ENCODE peak calls at places on chromosomes 5 and 9, in eight cellular contexts. One of them, this sample, is unnamed. For H3K4me1, the result is how much of the 10 kb centered on the place peaks cover.

GRCh38 chr9:136564379-136564988 is 18.6 kb upstream of the NOTCH1 start:
- DNase-seq in CD8-positive, alpha-beta T cell: no peak
- DNase-seq in uterus: peak
- DNase-seq in adrenal gland: peak
- DNase-seq in GM23248: peak
- DNase-seq in ascending aorta: peak
- DNase-seq in spleen: peak
- DNase-seq in transverse colon: no peak
- DNase-seq in this sample: no peak

GRCh38 chr5:1761453-1761755 is 38.2 kb downstream of the MRPL36 start:
- DNase-seq in ascending aorta: no peak
- DNase-seq in CD8-positive, alpha-beta T cell: no peak
- DNase-seq in spleen: peak
- DNase-seq in transverse colon: no peak
- DNase-seq in adrenal gland: no peak
- DNase-seq in GM23248: no peak
- DNase-seq in uterus: no peak
- DNase-seq in this sample: no peak

GRCh38 chr5:51347704-51348103 is 35.5 kb upstream of the ISL1 start:
- DNase-seq in uterus: no peak
- DNase-seq in CD8-positive, alpha-beta T cell: no peak
- DNase-seq in ascending aorta: no peak
- DNase-seq in GM23248: no peak
- DNase-seq in spleen: no peak
- DNase-seq in adrenal gland: no peak
- DNase-seq in transverse colon: no peak
- DNase-seq in this sample: no peak

GRCh38 chr9:114779352-114779845 is 26.4 kb downstream of the TNFSF15 start:
- DNase-seq in adrenal gland: peak
- DNase-seq in CD8-positive, alpha-beta T cell: no peak
- DNase-seq in ascending aorta: peak
- DNase-seq in GM23248: peak
- DNase-seq in spleen: no peak
- DNase-seq in uterus: peak
- DNase-seq in transverse colon: peak
- DNase-seq in this sample: no peak

GRCh38 chr5:151740336-151740942 is 18.0 kb downstream of the ATOX1 start:
- DNase-seq in transverse colon: peak
- DNase-seq in CD8-positive, alpha-beta T cell: peak
- DNase-seq in GM23248: peak
- DNase-seq in ascending aorta: no peak
- DNase-seq in uterus: peak
- DNase-seq in spleen: no peak
- DNase-seq in adrenal gland: peak
- DNase-seq in this sample: peak

GRCh38 chr5:156431956-156432829 is 105.2 kb downstream of the SGCD start:
- DNase-seq in CD8-positive, alpha-beta T cell: no peak
- DNase-seq in transverse colon: no peak
- DNase-seq in spleen: no peak
- DNase-seq in GM23248: no peak
- DNase-seq in ascending aorta: no peak
- DNase-seq in uterus: no peak
- DNase-seq in adrenal gland: no peak
- DNase-seq in this sample: no peak

GRCh38 chr9:36995927-36996471 is 38.1 kb downstream of the PAX5 start:
- DNase-seq in ascending aorta: no peak
- DNase-seq in adrenal gland: peak
- DNase-seq in transverse colon: peak
- DNase-seq in GM23248: peak
- DNase-seq in uterus: no peak
- DNase-seq in spleen: peak
- DNase-seq in CD8-positive, alpha-beta T cell: peak
- DNase-seq in this sample: peak

GRCh38 chr9:134327671-134328231 is 1.5 kb downstream of the RXRA start:
- DNase-seq in transverse colon: no peak
- DNase-seq in adrenal gland: no peak
- DNase-seq in GM23248: peak
- DNase-seq in uterus: no peak
- DNase-seq in ascending aorta: no peak
- DNase-seq in CD8-positive, alpha-beta T cell: no peak
- DNase-seq in spleen: no peak
- DNase-seq in this sample: no peak

GRCh38 chr5:132495672-132496630 is 5.4 kb upstream of the IRF1 start:
- DNase-seq in spleen: peak
- DNase-seq in transverse colon: peak
- DNase-seq in ascending aorta: peak
- DNase-seq in CD8-positive, alpha-beta T cell: peak
- DNase-seq in adrenal gland: peak
- DNase-seq in uterus: peak
- DNase-seq in GM23248: peak
- DNase-seq in this sample: peak

GRCh38 chr5:132493241-132493640 is 2.7 kb upstream of the IRF1 start:
- DNase-seq in ascending aorta: no peak
- DNase-seq in uterus: no peak
- DNase-seq in CD8-positive, alpha-beta T cell: no peak
- DNase-seq in transverse colon: peak
- DNase-seq in GM23248: no peak
- DNase-seq in adrenal gland: no peak
- DNase-seq in spleen: no peak
- DNase-seq in this sample: no peak

GRCh38 chr5:132492386-132492785 is 1.8 kb upstream of the IRF1 start:
- DNase-seq in uterus: no peak
- DNase-seq in spleen: no peak
- DNase-seq in GM23248: no peak
- DNase-seq in adrenal gland: no peak
- DNase-seq in transverse colon: peak
- DNase-seq in CD8-positive, alpha-beta T cell: no peak
- DNase-seq in ascending aorta: no peak
- DNase-seq in this sample: no peak

GRCh38 chr5:132495063-132495671 is 4.6 kb upstream of the IRF1 start:
- DNase-seq in adrenal gland: no peak
- DNase-seq in GM23248: no peak
- DNase-seq in CD8-positive, alpha-beta T cell: no peak
- DNase-seq in uterus: no peak
- DNase-seq in ascending aorta: no peak
- DNase-seq in transverse colon: peak
- DNase-seq in spleen: peak
- DNase-seq in this sample: no peak

DNA sequence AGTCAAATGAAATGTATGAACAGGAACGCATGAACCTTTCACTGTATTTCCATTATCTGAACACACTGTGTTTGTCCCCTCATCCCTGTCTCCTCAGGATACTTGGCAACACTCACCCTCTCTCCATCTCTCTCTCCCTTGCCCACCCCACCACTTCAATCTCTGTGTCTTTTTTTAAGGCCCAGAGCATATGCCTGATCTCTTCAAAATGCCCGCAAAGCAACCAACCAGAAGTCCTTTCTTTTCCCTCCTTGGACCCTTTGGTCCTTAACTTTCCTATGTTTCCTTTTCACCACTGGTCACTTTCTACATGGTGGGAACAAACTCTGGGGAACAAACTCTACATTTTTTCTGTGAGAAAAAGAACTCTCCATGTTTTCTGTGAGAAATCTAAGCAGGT is 3.2 kb upstream of the IRF1 start:
- DNase-seq in transverse colon: no peak
- DNase-seq in uterus: no peak
- DNase-seq in ascending aorta: no peak
- DNase-seq in CD8-positive, alpha-beta T cell: no peak
- DNase-seq in spleen: no peak
- DNase-seq in GM23248: no peak
- DNase-seq in adrenal gland: no peak
- DNase-seq in this sample: no peak
- H3K4me1 ChIP-seq in transverse colon: under half
- H3K4me1 ChIP-seq in uterus: under half
- H3K4me1 ChIP-seq in ascending aorta: under half
- H3K4me1 ChIP-seq in CD8-positive, alpha-beta T cell: half or more
- H3K4me1 ChIP-seq in spleen: half or more
- H3K4me1 ChIP-seq in GM23248: under half
- H3K4me1 ChIP-seq in adrenal gland: under half
- H3K4me1 ChIP-seq in this sample: half or more

GRCh38 chr5:178206166-178207101 is 2.1 kb downstream of the HNRNPAB start:
- DNase-seq in transverse colon: no peak
- DNase-seq in GM23248: peak
- DNase-seq in uterus: no peak
- DNase-seq in CD8-positive, alpha-beta T cell: no peak
- DNase-seq in adrenal gland: peak
- DNase-seq in spleen: peak
- DNase-seq in ascending aorta: no peak
- DNase-seq in this sample: peak

GRCh38 chr5:178208540-178209227 is 4.4 kb downstream of the HNRNPAB start:
- DNase-seq in GM23248: peak
- DNase-seq in CD8-positive, alpha-beta T cell: no peak
- DNase-seq in adrenal gland: no peak
- DNase-seq in uterus: no peak
- DNase-seq in spleen: peak
- DNase-seq in transverse colon: no peak
- DNase-seq in ascending aorta: no peak
- DNase-seq in this sample: no peak

GRCh38 chr5:178207183-178207916 is 3.0 kb downstream of the HNRNPAB start:
- DNase-seq in GM23248: peak
- DNase-seq in ascending aorta: no peak
- DNase-seq in adrenal gland: peak
- DNase-seq in uterus: no peak
- DNase-seq in CD8-positive, alpha-beta T cell: no peak
- DNase-seq in spleen: peak
- DNase-seq in transverse colon: peak
- DNase-seq in this sample: no peak

GRCh38 chr5:178209334-178210072 is 5.2 kb downstream of the HNRNPAB start:
- DNase-seq in GM23248: no peak
- DNase-seq in uterus: no peak
- DNase-seq in adrenal gland: no peak
- DNase-seq in CD8-positive, alpha-beta T cell: no peak
- DNase-seq in spleen: peak
- DNase-seq in ascending aorta: no peak
- DNase-seq in transverse colon: no peak
- DNase-seq in this sample: no peak

DNA sequence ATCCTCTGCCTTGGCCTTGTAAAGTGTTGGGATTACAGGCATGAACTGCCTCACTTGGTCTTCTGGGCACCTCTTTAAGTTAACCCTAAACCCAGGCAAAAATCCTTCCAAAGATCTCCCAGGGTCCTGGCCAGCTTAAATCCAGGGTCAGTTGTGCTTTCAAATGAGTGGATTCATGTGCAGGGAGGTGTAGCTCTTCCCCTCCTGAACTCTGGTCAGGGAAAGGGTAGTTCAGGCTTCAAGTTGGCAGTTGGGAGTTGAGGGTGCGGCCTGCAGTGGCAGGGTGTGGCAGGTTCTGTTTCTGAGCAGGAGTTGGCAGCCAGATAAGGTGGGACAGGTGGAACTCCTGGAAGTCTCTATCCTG is 3.6 kb downstream of the HNRNPAB start:
- DNase-seq in uterus: no peak
- DNase-seq in CD8-positive, alpha-beta T cell: no peak
- DNase-seq in ascending aorta: no peak
- DNase-seq in adrenal gland: no peak
- DNase-seq in GM23248: no peak
- DNase-seq in spleen: peak
- DNase-seq in transverse colon: peak
- DNase-seq in this sample: no peak
- H3K4me1 ChIP-seq in uterus: under half
- H3K4me1 ChIP-seq in CD8-positive, alpha-beta T cell: under half
- H3K4me1 ChIP-seq in ascending aorta: under half
- H3K4me1 ChIP-seq in adrenal gland: under half
- H3K4me1 ChIP-seq in GM23248: under half
- H3K4me1 ChIP-seq in spleen: half or more
- H3K4me1 ChIP-seq in transverse colon: half or more
- H3K4me1 ChIP-seq in this sample: under half

GRCh38 chr5:172166030-172166429 is 22.0 kb downstream of the STK10 start:
- DNase-seq in spleen: no peak
- DNase-seq in ascending aorta: no peak
- DNase-seq in adrenal gland: no peak
- DNase-seq in CD8-positive, alpha-beta T cell: no peak
- DNase-seq in GM23248: no peak
- DNase-seq in transverse colon: no peak
- DNase-seq in uterus: no peak
- DNase-seq in this sample: no peak

GRCh38 chr5:172168311-172168710 is 19.7 kb downstream of the STK10 start:
- DNase-seq in ascending aorta: no peak
- DNase-seq in GM23248: no peak
- DNase-seq in adrenal gland: no peak
- DNase-seq in transverse colon: no peak
- DNase-seq in spleen: no peak
- DNase-seq in CD8-positive, alpha-beta T cell: no peak
- DNase-seq in uterus: no peak
- DNase-seq in this sample: no peak

GRCh38 chr5:172170251-172170701 is 17.7 kb downstream of the STK10 start:
- DNase-seq in ascending aorta: no peak
- DNase-seq in GM23248: peak
- DNase-seq in spleen: no peak
- DNase-seq in CD8-positive, alpha-beta T cell: no peak
- DNase-seq in adrenal gland: no peak
- DNase-seq in uterus: no peak
- DNase-seq in transverse colon: no peak
- DNase-seq in this sample: no peak

GRCh38 chr5:172169216-172169615 is 18.8 kb downstream of the STK10 start:
- DNase-seq in transverse colon: no peak
- DNase-seq in CD8-positive, alpha-beta T cell: no peak
- DNase-seq in spleen: no peak
- DNase-seq in ascending aorta: no peak
- DNase-seq in GM23248: no peak
- DNase-seq in adrenal gland: no peak
- DNase-seq in uterus: no peak
- DNase-seq in this sample: no peak

GRCh38 chr5:172167893-172168292 is 20.1 kb downstream of the STK10 start:
- DNase-seq in ascending aorta: no peak
- DNase-seq in adrenal gland: no peak
- DNase-seq in CD8-positive, alpha-beta T cell: no peak
- DNase-seq in uterus: no peak
- DNase-seq in GM23248: no peak
- DNase-seq in transverse colon: no peak
- DNase-seq in spleen: no peak
- DNase-seq in this sample: no peak
- H3K4me1 ChIP-seq in ascending aorta: under half
- H3K4me1 ChIP-seq in adrenal gland: under half
- H3K4me1 ChIP-seq in CD8-positive, alpha-beta T cell: half or more
- H3K4me1 ChIP-seq in uterus: under half
- H3K4me1 ChIP-seq in GM23248: under half
- H3K4me1 ChIP-seq in transverse colon: under half
- H3K4me1 ChIP-seq in spleen: half or more
- H3K4me1 ChIP-seq in this sample: half or more

GRCh38 chr5:141342773-141343172 is 856 bp upstream of the PCDHGA3 start:
- DNase-seq in GM23248: no peak
- DNase-seq in uterus: no peak
- DNase-seq in adrenal gland: no peak
- DNase-seq in ascending aorta: no peak
- DNase-seq in spleen: no peak
- DNase-seq in CD8-positive, alpha-beta T cell: no peak
- DNase-seq in transverse colon: no peak
- DNase-seq in this sample: no peak
- H3K4me1 ChIP-seq in GM23248: under half
- H3K4me1 ChIP-seq in uterus: under half
- H3K4me1 ChIP-seq in adrenal gland: under half
- H3K4me1 ChIP-seq in ascending aorta: under half
- H3K4me1 ChIP-seq in spleen: under half
- H3K4me1 ChIP-seq in CD8-positive, alpha-beta T cell: under half
- H3K4me1 ChIP-seq in transverse colon: under half
- H3K4me1 ChIP-seq in this sample: under half

GRCh38 chr5:140336388-140336787 is 10.0 kb downstream of the HBEGF start:
- DNase-seq in spleen: peak
- DNase-seq in transverse colon: no peak
- DNase-seq in CD8-positive, alpha-beta T cell: no peak
- DNase-seq in uterus: peak
- DNase-seq in GM23248: no peak
- DNase-seq in adrenal gland: peak
- DNase-seq in ascending aorta: no peak
- DNase-seq in this sample: no peak
- H3K4me1 ChIP-seq in spleen: under half
- H3K4me1 ChIP-seq in transverse colon: under half
- H3K4me1 ChIP-seq in CD8-positive, alpha-beta T cell: under half
- H3K4me1 ChIP-seq in uterus: under half
- H3K4me1 ChIP-seq in GM23248: under half
- H3K4me1 ChIP-seq in adrenal gland: under half
- H3K4me1 ChIP-seq in ascending aorta: under half
- H3K4me1 ChIP-seq in this sample: under half

This sample was measured in CD4-positive, CD25-positive, alpha-beta regulatory T cell.